ENCODE peak calls at places on chromosomes 3 and 15, in four cellular contexts. Y, Q, D and T are unnamed samples.

GRCh38 chr15:35736150-35736549 is 190.2 kb upstream of the DPH6 start:
- DNase-seq in Y (peak; percentile 55), Q (no peak), D (no peak), T (no peak)

GRCh38 chr3:78937486-78937885 is 830.3 kb downstream of the ROBO1 start:
- DNase-seq in Y (no peak), Q (no peak), D (no peak), T (no peak)

GRCh38 chr3:12496453-12496761 is 12.1 kb downstream of the TSEN2 start:
- DNase-seq in Y (no peak), Q (no peak), D (no peak), T (no peak)

GRCh38 chr15:26970712-26971210 is at the start of gene GABRG3:
- DNase-seq in Y (no peak), Q (no peak), D (no peak), T (no peak)

GRCh38 chr3:176961916-176962315 is 235.4 kb downstream of the TBL1XR1 start:
- DNase-seq in Y (peak; percentile 42), Q (no peak), D (no peak), T (no peak)

GRCh38 chr3:28698706-28699105 is 350.1 kb upstream of the AZI2 start:
- DNase-seq in Y (no peak), Q (no peak), D (no peak), T (no peak)

GRCh38 chr3:128496019-128496601 is 3.1 kb upstream of the GATA2 start:
- DNase-seq in Y (no peak), Q (no peak), D (no peak), T (no peak)

GRCh38 chr3:184549793-184550585 is 11.6 kb upstream of the EPHB3 start:
- DNase-seq in Y (no peak), Q (no peak), D (no peak), T (no peak)

GRCh38 chr3:14902719-14903118 is 44.7 kb upstream of the NR2C2 start:
- DNase-seq in Y (peak; percentile 11), Q (no peak), D (peak; percentile 59), T (no peak)

GRCh38 chr3:164687211-164687610 is 391.1 kb downstream of the SI start:
- DNase-seq in Y (no peak), Q (no peak), D (no peak), T (no peak)

GRCh38 chr3:141625506-141625905 is 112.6 kb upstream of the RNF7 start:
- DNase-seq in Y (peak; percentile 41), Q (no peak), D (no peak), T (no peak)

GRCh38 chr3:169748670-169749069 is 16.2 kb downstream of the TERC start:
- DNase-seq in Y (no peak), Q (no peak), D (no peak), T (no peak)

GRCh38 chr3:72953325-72953956 is 43.2 kb upstream of the PPP4R2 start:
- DNase-seq in Y (peak; percentile 78), Q (no peak), D (no peak), T (no peak)

GRCh38 chr3:107899996-107900651 is 190.7 kb downstream of the CD47 start:
- DNase-seq in Y (no peak), Q (no peak), D (no peak), T (peak; percentile 38)

GRCh38 chr3:24161841-24162240 is 216.8 kb downstream of the NR1D2 start:
- DNase-seq in Y (peak; percentile 77), Q (no peak), D (no peak), T (no peak)

GRCh38 chr3:172040976-172041963 is 1.9 kb downstream of the FNDC3B start:
- DNase-seq in Y (peak; percentile 73), Q (no peak), D (no peak), T (peak; percentile 61)

GRCh38 chr3:148077951-148078350 is 619.8 kb upstream of the AGTR1 start:
- DNase-seq in Y (no peak), Q (no peak), D (no peak), T (no peak)

GRCh38 chr3:183490653-183491052 is 62.2 kb upstream of the MCF2L2 start:
- DNase-seq in Y (no peak), Q (no peak), D (no peak), T (no peak)

GRCh38 chr15:99019558-99020540 is 12.3 kb upstream of the PGPEP1L start:
- DNase-seq in Y (peak; percentile 60), Q (no peak), D (no peak), T (no peak)

GRCh38 chr3:174442317-174442682 is 416.8 kb upstream of the NAALADL2 start:
- DNase-seq in Y (no peak), Q (no peak), D (no peak), T (no peak)

GRCh38 chr3:11211531-11212300 is 57.4 kb downstream of the HRH1 start:
- DNase-seq in Y (peak; percentile 71), Q (no peak), D (no peak), T (peak; percentile 46)

GRCh38 chr3:194711913-194712312 is 26.2 kb downstream of the FAM43A start:
- DNase-seq in Y (peak; percentile 96), Q (no peak), D (no peak), T (peak; percentile 91)

GRCh38 chr3:194579091-194579606 is 54.1 kb downstream of the TMEM44 start:
- DNase-seq in Y (peak; percentile 95), Q (no peak), D (no peak), T (no peak)

GRCh38 chr15:80618666-80619481 is 76.2 kb upstream of the ABHD17C start:
- DNase-seq in Y (no peak), Q (no peak), D (no peak), T (no peak)

GRCh38 chr3:115623414-115623868 is at the start of gene GAP43:
- DNase-seq in Y (peak; percentile 86), Q (no peak), D (no peak), T (peak; percentile 7)

GRCh38 chr15:76996526-76997401 is 1.8 kb downstream of the PSTPIP1 start:
- DNase-seq in Y (peak; percentile 57), Q (peak; percentile 7), D (no peak), T (no peak)

GRCh38 chr3:152650177-152650576 is 184.8 kb upstream of the P2RY1 start:
- DNase-seq in Y (peak; percentile 42), Q (peak; percentile 17), D (no peak), T (no peak)

GRCh38 chr15:100596792-100597191 is 5.2 kb downstream of the LINS1 start:
- DNase-seq in Y (peak; percentile 54), Q (no peak), D (peak; percentile 61), T (no peak)

GRCh38 chr3:11379238-11379823 is 107.1 kb downstream of the ATG7 start:
- DNase-seq in Y (peak; percentile 76), Q (no peak), D (no peak), T (no peak)

DNA sequence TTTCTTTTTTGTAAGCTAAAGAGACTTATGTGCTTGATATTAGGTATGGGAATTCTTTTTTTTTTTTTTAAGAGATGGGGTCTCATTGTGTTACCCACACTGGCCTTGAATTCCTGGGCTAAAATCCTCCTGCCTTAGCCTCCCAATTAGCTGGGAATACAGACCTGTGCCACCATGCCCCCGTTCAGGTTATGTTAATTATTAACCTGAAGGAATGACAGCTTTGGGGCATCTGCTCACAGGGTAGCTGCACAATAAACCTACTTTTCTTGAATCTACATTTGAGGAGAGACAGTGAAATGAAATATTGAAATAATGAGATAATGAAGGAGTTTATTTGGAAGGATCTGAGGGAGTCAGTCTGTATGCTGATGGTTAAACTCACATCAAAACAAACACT is 158.2 kb upstream of the FAM3D start:
- DNase-seq in Y (no peak), Q (no peak), D (no peak), T (no peak)
- H3K4me3 ChIP-seq in Y (no peak overlapping the region), Q (no peak overlapping the region), D (no peak overlapping the region), T (no peak overlapping the region)

GRCh38 chr15:25181290-25182097 is 226.7 kb downstream of the SNRPN start:
- DNase-seq in Y (no peak), Q (no peak), D (peak; percentile 34), T (peak; percentile 8)
- H3K9me3 ChIP-seq in Y (no peaks in the 10 kb centered on the region), Q (no peaks in the 10 kb centered on the region), D (peaks cover 11% of the 10 kb centered on the region), T (no peaks in the 10 kb centered on the region)

GRCh38 chr15:41495736-41496599 is 2.3 kb downstream of the ITPKA start:
- DNase-seq in Y (no peak), Q (no peak), D (no peak), T (no peak)
- H3K27me3 ChIP-seq in Y (peaks cover 86% of the 10 kb centered on the region), Q (peaks cover 3% of the 10 kb centered on the region), D (peaks cover 60% of the 10 kb centered on the region), T (no peaks in the 10 kb centered on the region)

GRCh38 chr3:52405601-52406115 is 39.2 kb downstream of the SEMA3G start:
- DNase-seq in Y (no peak), Q (no peak), D (no peak), T (no peak)
- H3K4me3 ChIP-seq in Y (no peak overlapping the region), Q (no peak overlapping the region), D (no peak overlapping the region), T (no peak overlapping the region)

GRCh38 chr15:25248583-25249235 is 190.1 kb downstream of the UBE3A start:
- DNase-seq in Y (no peak), Q (no peak), D (peak; percentile 30), T (no peak)

GRCh38 chr15:25249236-25250010 is 189.4 kb downstream of the UBE3A start:
- DNase-seq in Y (no peak), Q (no peak), D (no peak), T (no peak)

GRCh38 chr15:25251700-25252390 is 187.0 kb downstream of the UBE3A start:
- DNase-seq in Y (no peak), Q (no peak), D (peak; percentile 25), T (no peak)

GRCh38 chr15:25250906-25251622 is 187.8 kb downstream of the UBE3A start:
- DNase-seq in Y (no peak), Q (no peak), D (peak; percentile 30), T (no peak)

DNA sequence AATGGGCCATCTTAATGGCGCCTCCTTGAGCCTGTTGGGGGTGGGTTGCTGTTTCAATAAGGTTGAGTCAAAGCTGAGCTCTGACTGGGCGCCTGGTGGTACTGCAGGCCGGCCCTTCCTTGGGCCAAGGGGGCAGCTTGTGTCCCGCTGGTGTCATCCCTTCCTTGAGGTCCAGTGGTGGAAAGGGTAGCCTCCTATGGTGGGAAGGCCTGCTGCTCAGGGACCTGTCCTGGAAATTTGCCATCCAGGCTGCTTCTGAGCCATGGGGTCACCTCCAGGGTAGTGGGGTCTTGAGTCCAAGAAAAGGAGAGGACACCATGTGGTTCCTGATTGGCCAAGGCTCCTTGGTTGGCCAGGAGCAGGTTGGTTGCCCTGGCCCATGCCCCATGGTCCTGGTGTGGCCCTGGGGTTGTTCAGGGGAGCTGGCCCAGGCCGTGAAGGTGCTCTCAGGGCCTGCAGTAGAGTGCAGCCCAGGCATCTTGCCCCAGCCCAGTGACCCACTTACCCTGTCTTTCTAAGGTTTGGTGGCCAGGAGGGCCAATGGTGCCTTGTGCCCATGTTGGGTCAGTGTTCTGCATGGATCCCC is 188.7 kb downstream of the UBE3A start:
- DNase-seq in Y (no peak), Q (no peak), D (peak; percentile 20), T (no peak)
- H3K9me3 ChIP-seq in Y (no peaks in the 10 kb centered on the region), Q (no peaks in the 10 kb centered on the region), D (peaks cover 16% of the 10 kb centered on the region), T (no peaks in the 10 kb centered on the region)